ENCODE peak calls at places on chromosomes 7 and 10, in four cellular contexts. One of them, this sample, is unnamed.
A peak's percentile ranks its signal among the peaks of the same experiment; 100 is the strongest.

GRCh38 chr7:111312966-111313365 is 222.0 kb downstream of the LRRN3 start:
- DNase-seq in upper lobe of right lung: no peak
- DNase-seq in hypothalamus: no peak
- DNase-seq in nephron progenitor cell: no peak
- DNase-seq in this sample: no peak

GRCh38 chr7:141654551-141654950 is 47.4 kb downstream of the DENND11 start:
- DNase-seq in upper lobe of right lung: no peak
- DNase-seq in hypothalamus: peak; percentile 68
- DNase-seq in nephron progenitor cell: peak; percentile 58
- DNase-seq in this sample: peak; percentile 93

GRCh38 chr7:5525271-5526189 is 101.9 kb upstream of the TNRC18 start:
- DNase-seq in upper lobe of right lung: no peak
- DNase-seq in hypothalamus: no peak
- DNase-seq in nephron progenitor cell: no peak
- DNase-seq in this sample: no peak

GRCh38 chr7:44063547-44063893 is 1.8 kb downstream of the PGAM2 start:
- DNase-seq in upper lobe of right lung: no peak
- DNase-seq in hypothalamus: no peak
- DNase-seq in nephron progenitor cell: peak; percentile 43
- DNase-seq in this sample: no peak

GRCh38 chr7:1854521-1855395 is 184.7 kb downstream of the ELFN1 start:
- DNase-seq in upper lobe of right lung: peak; percentile 59
- DNase-seq in hypothalamus: no peak
- DNase-seq in nephron progenitor cell: peak; percentile 2
- DNase-seq in this sample: no peak

GRCh38 chr10:36994886-36995285 is 130.5 kb upstream of the ANKRD30A start:
- DNase-seq in upper lobe of right lung: no peak
- DNase-seq in hypothalamus: no peak
- DNase-seq in nephron progenitor cell: no peak
- DNase-seq in this sample: no peak

GRCh38 chr10:43417950-43418768 is 9.2 kb upstream of the HNRNPF start:
- DNase-seq in upper lobe of right lung: no peak
- DNase-seq in hypothalamus: no peak
- DNase-seq in nephron progenitor cell: no peak
- DNase-seq in this sample: peak; percentile 73

GRCh38 chr7:138226001-138226476 is 149.8 kb downstream of the AKR1D1 start:
- DNase-seq in upper lobe of right lung: no peak
- DNase-seq in hypothalamus: peak; percentile 31
- DNase-seq in nephron progenitor cell: no peak
- DNase-seq in this sample: peak; percentile 67

GRCh38 chr7:7596156-7596555 is 29.5 kb downstream of the MIOS start:
- DNase-seq in upper lobe of right lung: no peak
- DNase-seq in hypothalamus: no peak
- DNase-seq in nephron progenitor cell: no peak
- DNase-seq in this sample: no peak

GRCh38 chr7:112898432-112899290 is 108.5 kb upstream of the TMEM168 start:
- DNase-seq in upper lobe of right lung: no peak
- DNase-seq in hypothalamus: no peak
- DNase-seq in nephron progenitor cell: peak; percentile 30
- DNase-seq in this sample: peak; percentile 77

GRCh38 chr10:83991986-83992753 is 147.1 kb upstream of the GHITM start:
- DNase-seq in upper lobe of right lung: no peak
- DNase-seq in hypothalamus: no peak
- DNase-seq in nephron progenitor cell: peak; percentile 59
- DNase-seq in this sample: peak; percentile 51

GRCh38 chr10:70926215-70927000 is 38.0 kb upstream of the PCBD1 start:
- DNase-seq in upper lobe of right lung: no peak
- DNase-seq in hypothalamus: peak; percentile 49
- DNase-seq in nephron progenitor cell: no peak
- DNase-seq in this sample: no peak

GRCh38 chr10:100655760-100656421 is 89.5 kb upstream of the PAX2 start:
- DNase-seq in upper lobe of right lung: no peak
- DNase-seq in hypothalamus: no peak
- DNase-seq in nephron progenitor cell: peak; percentile 54
- DNase-seq in this sample: no peak

GRCh38 chr7:57404343-57404966 is 45.5 kb upstream of the ZNF716 start:
- DNase-seq in upper lobe of right lung: peak; percentile 73
- DNase-seq in hypothalamus: peak; percentile 38
- DNase-seq in nephron progenitor cell: no peak
- DNase-seq in this sample: no peak

GRCh38 chr10:80552151-80552646 is 14.5 kb downstream of the SH2D4B start:
- DNase-seq in upper lobe of right lung: no peak
- DNase-seq in hypothalamus: no peak
- DNase-seq in nephron progenitor cell: peak; percentile 15
- DNase-seq in this sample: no peak

GRCh38 chr7:98133181-98133580 is 26.5 kb downstream of the LMTK2 start:
- DNase-seq in upper lobe of right lung: no peak
- DNase-seq in hypothalamus: no peak
- DNase-seq in nephron progenitor cell: no peak
- DNase-seq in this sample: no peak

GRCh38 chr7:75795831-75796285 is 17.7 kb downstream of the CCL24 start:
- DNase-seq in upper lobe of right lung: no peak
- DNase-seq in hypothalamus: no peak
- DNase-seq in nephron progenitor cell: no peak
- DNase-seq in this sample: no peak

GRCh38 chr7:43104874-43105520 is 7.5 kb upstream of the HECW1 start:
- DNase-seq in upper lobe of right lung: no peak
- DNase-seq in hypothalamus: no peak
- DNase-seq in nephron progenitor cell: no peak
- DNase-seq in this sample: no peak

GRCh38 chr10:74760042-74760979 is 66.1 kb upstream of the KAT6B start:
- DNase-seq in upper lobe of right lung: no peak
- DNase-seq in hypothalamus: no peak
- DNase-seq in nephron progenitor cell: no peak
- DNase-seq in this sample: no peak

GRCh38 chr10:9302142-9302746 is 1247.8 kb downstream of the GATA3 start:
- DNase-seq in upper lobe of right lung: no peak
- DNase-seq in hypothalamus: no peak
- DNase-seq in nephron progenitor cell: no peak
- DNase-seq in this sample: peak; percentile 71

GRCh38 chr7:30796105-30796869 is 25.1 kb downstream of the MINDY4 start:
- DNase-seq in upper lobe of right lung: no peak
- DNase-seq in hypothalamus: no peak
- DNase-seq in nephron progenitor cell: no peak
- DNase-seq in this sample: peak; percentile 28

GRCh38 chr7:98998821-98999725 is 120.7 kb downstream of the TRRAP start:
- DNase-seq in upper lobe of right lung: peak; percentile 50
- DNase-seq in hypothalamus: no peak
- DNase-seq in nephron progenitor cell: no peak
- DNase-seq in this sample: no peak

GRCh38 chr7:151366872-151367207 is 25.2 kb downstream of the NUB1 start:
- DNase-seq in upper lobe of right lung: no peak
- DNase-seq in hypothalamus: no peak
- DNase-seq in nephron progenitor cell: no peak
- DNase-seq in this sample: no peak

GRCh38 chr10:30829921-30830671 is 200.5 kb upstream of the LYZL2 start:
- DNase-seq in upper lobe of right lung: no peak
- DNase-seq in hypothalamus: no peak
- DNase-seq in nephron progenitor cell: no peak
- DNase-seq in this sample: no peak

GRCh38 chr10:790821-791551 is 101.5 kb upstream of the DIP2C start:
- DNase-seq in upper lobe of right lung: no peak
- DNase-seq in hypothalamus: no peak
- DNase-seq in nephron progenitor cell: no peak
- DNase-seq in this sample: no peak

GRCh38 chr7:38675500-38676106 is 44.4 kb upstream of the AMPH start:
- DNase-seq in upper lobe of right lung: no peak
- DNase-seq in hypothalamus: no peak
- DNase-seq in nephron progenitor cell: no peak
- DNase-seq in this sample: no peak

This sample was measured in lung microvascular endothelial cell.